ENCODE peak calls at places on chromosomes 16 and 17, in four cellular contexts. One of them, this sample, is unnamed.

GRCh38 chr16:30921748-30922419 is 1.5 kb upstream of the FBXL19 start:
- DNase-seq in K562: peak
- DNase-seq in GM12878: peak
- DNase-seq in HepG2: peak
- DNase-seq in this sample: peak

GRCh38 chr17:48036693-48037035 is 933 bp downstream of the COPZ2 start:
- DNase-seq in K562: peak
- DNase-seq in HepG2: no peak
- DNase-seq in GM12878: no peak
- DNase-seq in this sample: no peak

GRCh38 chr17:67574658-67575293 is 143.0 kb upstream of the NOL11 start:
- DNase-seq in HepG2: no peak
- DNase-seq in K562: no peak
- DNase-seq in GM12878: peak
- DNase-seq in this sample: no peak

GRCh38 chr17:57641761-57642160 is 103.3 kb downstream of the CCDC182 start:
- DNase-seq in HepG2: no peak
- DNase-seq in K562: no peak
- DNase-seq in GM12878: no peak
- DNase-seq in this sample: no peak

GRCh38 chr17:77019955-77020379 is 120.8 kb upstream of the SEC14L1 start:
- DNase-seq in K562: no peak
- DNase-seq in GM12878: no peak
- DNase-seq in HepG2: peak
- DNase-seq in this sample: no peak

GRCh38 chr16:75908301-75908700 is 182.0 kb upstream of the CPHXL start:
- DNase-seq in HepG2: no peak
- DNase-seq in GM12878: no peak
- DNase-seq in K562: no peak
- DNase-seq in this sample: no peak

GRCh38 chr17:72120878-72121163 is at the start of gene SOX9:
- DNase-seq in HepG2: peak
- DNase-seq in GM12878: peak
- DNase-seq in K562: no peak
- DNase-seq in this sample: peak

GRCh38 chr16:52869243-52869642 is 183.5 kb downstream of the CHD9NB start:
- DNase-seq in GM12878: no peak
- DNase-seq in K562: no peak
- DNase-seq in HepG2: peak
- DNase-seq in this sample: no peak

GRCh38 chr16:66848172-66848571 is 4.0 kb downstream of the CA7 start:
- DNase-seq in K562: peak
- DNase-seq in GM12878: no peak
- DNase-seq in HepG2: no peak
- DNase-seq in this sample: no peak

GRCh38 chr16:47018223-47018891 is 44.9 kb upstream of the DNAJA2 start:
- DNase-seq in HepG2: peak
- DNase-seq in GM12878: peak
- DNase-seq in K562: peak
- DNase-seq in this sample: peak
- TF ChIP-seq NFIC in HepG2: no peak
- TF ChIP-seq NFIC in GM12878: peak
- TF ChIP-seq NFIC in K562: no peak
- TF ChIP-seq NFIC in this sample: no peak

DNA sequence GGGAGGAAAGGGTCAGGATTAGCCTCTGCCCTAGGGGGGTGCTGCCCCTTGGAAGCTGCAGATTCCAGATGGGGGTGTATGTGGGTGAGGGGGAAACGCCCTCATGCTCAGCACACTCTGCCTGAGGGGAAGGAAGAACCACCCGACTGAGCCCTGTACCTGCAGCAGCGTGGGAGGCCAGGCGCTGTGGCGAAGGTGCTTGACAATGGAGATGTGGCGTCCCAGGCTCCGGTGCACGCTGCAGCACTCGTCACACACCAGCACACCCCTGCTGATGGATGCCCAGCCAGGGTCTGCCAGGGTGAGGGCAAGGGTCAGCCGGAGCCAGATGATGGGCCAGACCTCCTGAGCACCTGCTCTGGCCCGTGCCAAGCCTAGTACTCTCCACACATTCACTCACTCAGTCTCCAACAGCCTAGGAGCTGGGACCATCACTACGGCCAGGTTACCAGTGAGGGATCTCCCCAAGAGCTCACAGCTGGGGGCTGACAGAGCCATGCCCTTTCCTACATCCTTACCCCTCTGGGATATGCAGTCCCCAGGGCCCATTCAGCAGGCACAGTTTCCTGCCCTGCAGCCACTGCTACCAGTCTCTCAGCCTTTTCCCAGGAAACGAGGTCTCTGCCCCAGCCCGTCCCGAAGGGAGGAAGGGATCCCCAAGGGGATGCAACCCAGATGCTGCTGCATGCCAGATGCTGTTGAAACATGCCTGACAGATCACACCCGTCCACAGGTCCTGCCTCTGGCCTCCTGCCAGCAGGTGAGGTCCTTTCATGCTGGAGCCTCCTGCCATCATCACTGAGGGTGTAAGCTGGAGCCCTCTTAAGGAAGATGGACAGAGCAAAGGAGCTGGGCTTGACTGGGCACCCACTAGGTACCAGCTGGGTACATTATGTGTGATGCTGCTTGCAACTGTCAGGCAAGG is 5.9 kb downstream of the GIT1 start:
- DNase-seq in HepG2: no peak
- DNase-seq in GM12878: no peak
- DNase-seq in K562: no peak
- DNase-seq in this sample: peak
- H3K27ac ChIP-seq in HepG2: no peak
- H3K27ac ChIP-seq in GM12878: no peak
- H3K27ac ChIP-seq in K562: no peak
- H3K27ac ChIP-seq in this sample: no peak

GRCh38 chr17:49117581-49118230 is 14.9 kb upstream of the B4GALNT2 start:
- DNase-seq in K562: no peak
- DNase-seq in HepG2: no peak
- DNase-seq in GM12878: no peak
- DNase-seq in this sample: no peak
- TF ChIP-seq NFIC in K562: no peak
- TF ChIP-seq NFIC in HepG2: no peak
- TF ChIP-seq NFIC in GM12878: no peak
- TF ChIP-seq NFIC in this sample: no peak

GRCh38 chr17:50394711-50395110 is 2.6 kb downstream of the LRRC59 start:
- DNase-seq in GM12878: no peak
- DNase-seq in HepG2: no peak
- DNase-seq in K562: no peak
- DNase-seq in this sample: no peak

GRCh38 chr17:50393700-50394099 is 3.6 kb downstream of the LRRC59 start:
- DNase-seq in K562: no peak
- DNase-seq in GM12878: no peak
- DNase-seq in HepG2: no peak
- DNase-seq in this sample: no peak

GRCh38 chr17:50397919-50398285 is 579 bp upstream of the LRRC59 start:
- DNase-seq in K562: peak
- DNase-seq in GM12878: no peak
- DNase-seq in HepG2: no peak
- DNase-seq in this sample: no peak

GRCh38 chr17:50397111-50397918 is at the start of gene LRRC59:
- DNase-seq in K562: peak
- DNase-seq in GM12878: peak
- DNase-seq in HepG2: peak
- DNase-seq in this sample: peak

DNA sequence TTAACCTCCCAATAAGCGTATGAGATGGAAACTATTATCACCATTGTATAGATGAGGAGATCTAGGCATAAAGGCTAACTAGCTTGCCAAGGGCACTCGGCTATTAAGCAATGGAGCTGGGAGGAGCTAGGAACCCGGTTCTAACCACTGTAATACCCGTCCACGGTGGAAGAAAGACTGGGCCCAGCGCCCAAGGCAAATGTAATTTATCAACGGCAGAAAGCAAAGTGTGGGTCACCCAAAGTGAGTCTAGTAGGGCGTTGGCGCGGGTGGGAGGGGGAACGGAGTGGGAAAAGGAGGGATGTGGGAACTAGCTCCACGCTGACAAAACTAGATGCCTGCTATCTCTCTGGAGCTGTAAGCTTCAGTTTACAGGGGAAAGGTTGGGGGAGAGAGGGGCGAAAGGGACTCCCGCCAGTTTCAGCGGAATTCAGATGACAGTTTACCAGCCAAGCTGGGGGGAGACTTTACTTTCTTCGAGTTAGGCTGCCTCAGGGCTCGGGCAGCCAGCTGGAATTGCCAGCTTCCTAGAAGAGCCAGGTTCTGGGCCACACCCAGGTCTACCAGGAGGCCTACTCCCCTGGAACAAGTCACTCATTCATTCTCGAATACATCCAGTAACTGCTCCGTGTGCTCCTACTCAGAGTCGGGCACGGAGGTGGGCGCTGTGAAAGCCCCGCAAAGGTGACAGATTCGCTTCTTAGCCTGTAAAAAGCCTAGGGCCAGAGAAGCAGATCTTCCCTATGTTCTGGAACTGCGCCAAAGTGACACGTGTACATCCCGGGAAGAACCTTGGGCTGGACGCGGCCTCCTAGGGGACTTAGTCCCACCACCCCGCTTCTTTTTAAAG is 837 bp downstream of the LRRC59 start:
- DNase-seq in HepG2: peak
- DNase-seq in GM12878: no peak
- DNase-seq in K562: peak
- DNase-seq in this sample: peak
- H3K27ac ChIP-seq in HepG2: peak
- H3K27ac ChIP-seq in GM12878: peak
- H3K27ac ChIP-seq in K562: peak
- H3K27ac ChIP-seq in this sample: peak